ENCODE peak calls at places on chromosomes 4 and X, in nine cellular contexts. A, B, M, E, K, S, H, F and Y are unnamed samples.

GRCh38 chr4:125198916-125199315 is 115.8 kb upstream of the FAT4 start:
- DNase-seq in A (no peak), B (no peak), M (no peak), E (peak), K (no peak), S (no peak), H (no peak), F (peak), Y (no peak)

GRCh38 chrX:57933321-57933720 is 23.1 kb upstream of the ZXDA start:
- DNase-seq in A (no peak), B (no peak), M (no peak), E (no peak), K (no peak), S (no peak), H (no peak), F (no peak), Y (no peak)

GRCh38 chrX:7372843-7373525 is 225.0 kb upstream of the PUDP start:
- DNase-seq in A (no peak), B (peak), M (no peak), E (peak), K (no peak), S (no peak), H (no peak), F (peak), Y (no peak)

GRCh38 chr4:46931981-46932380 is 22.9 kb upstream of the COX7B2 start:
- DNase-seq in A (no peak), B (peak), M (peak), E (peak), K (no peak), S (peak), H (no peak), F (peak), Y (peak)

GRCh38 chr4:125313497-125313896 is 1.3 kb upstream of the FAT4 start:
- DNase-seq in A (peak), B (peak), M (peak), E (peak), K (no peak), S (peak), H (no peak), F (peak), Y (peak)

GRCh38 chrX:26511621-26512363 is 295.8 kb downstream of the MAGEB5 start:
- DNase-seq in A (no peak), B (no peak), M (no peak), E (no peak), K (no peak), S (peak), H (no peak), F (no peak), Y (no peak)

GRCh38 chrX:68935362-68935761 is 106.5 kb downstream of the EFNB1 start:
- DNase-seq in A (no peak), B (no peak), M (no peak), E (no peak), K (no peak), S (no peak), H (no peak), F (peak), Y (no peak)

GRCh38 chr4:129362685-129363274 is 266.8 kb downstream of the C4orf33 start:
- DNase-seq in A (peak), B (peak), M (no peak), E (peak), K (no peak), S (peak), H (peak), F (peak), Y (no peak)

GRCh38 chr4:55435136-55435535 is 39.4 kb downstream of the TMEM165 start:
- DNase-seq in A (no peak), B (peak), M (peak), E (no peak), K (no peak), S (no peak), H (no peak), F (no peak), Y (no peak)

GRCh38 chr4:152640058-152640921 is 39.5 kb downstream of the TMEM154 start:
- DNase-seq in A (no peak), B (peak), M (no peak), E (no peak), K (no peak), S (no peak), H (no peak), F (no peak), Y (no peak)

GRCh38 chr4:77581724-77582123 is 23.9 kb upstream of the CXCL13 start:
- DNase-seq in A (no peak), B (no peak), M (no peak), E (no peak), K (no peak), S (no peak), H (no peak), F (peak), Y (no peak)

GRCh38 chr4:7657545-7658296 is 223.0 kb upstream of the PSAPL1 start:
- DNase-seq in A (no peak), B (no peak), M (no peak), E (no peak), K (peak), S (no peak), H (no peak), F (no peak), Y (no peak)

GRCh38 chr4:141388483-141388882 is 167.8 kb downstream of the ZNF330 start:
- DNase-seq in A (no peak), B (no peak), M (no peak), E (peak), K (no peak), S (no peak), H (no peak), F (peak), Y (no peak)

GRCh38 chrX:77788050-77788449 is 2.0 kb upstream of the ATRX start:
- DNase-seq in A (no peak), B (peak), M (no peak), E (no peak), K (no peak), S (peak), H (no peak), F (no peak), Y (no peak)

GRCh38 chr4:5206391-5206790 is 155.1 kb downstream of the STK32B start:
- DNase-seq in A (no peak), B (peak), M (no peak), E (peak), K (no peak), S (no peak), H (peak), F (peak), Y (no peak)

GRCh38 chrX:21748235-21748634 is 9.7 kb downstream of the SMPX start:
- DNase-seq in A (no peak), B (no peak), M (no peak), E (no peak), K (no peak), S (no peak), H (no peak), F (no peak), Y (no peak)

GRCh38 chr4:157204634-157205244 is 15.8 kb upstream of the GRIA2 start:
- DNase-seq in A (peak), B (peak), M (no peak), E (no peak), K (peak), S (peak), H (no peak), F (no peak), Y (no peak)

GRCh38 chr4:14787894-14788293 is 214.4 kb upstream of the CPEB2 start:
- DNase-seq in A (no peak), B (peak), M (no peak), E (no peak), K (no peak), S (peak), H (no peak), F (peak), Y (no peak)

GRCh38 chrX:102746134-102746584 is 25.6 kb downstream of the GPRASP3 start:
- DNase-seq in A (no peak), B (no peak), M (no peak), E (no peak), K (peak), S (peak), H (peak), F (no peak), Y (peak)

GRCh38 chrX:45956222-45956867 is 588.9 kb downstream of the ZNF674 start:
- DNase-seq in A (no peak), B (no peak), M (no peak), E (no peak), K (no peak), S (no peak), H (no peak), F (no peak), Y (no peak)

GRCh38 chrX:46754450-46755075 is 4.4 kb downstream of the SLC9A7 start:
- DNase-seq in A (no peak), B (no peak), M (peak), E (no peak), K (no peak), S (no peak), H (no peak), F (no peak), Y (no peak)

GRCh38 chr4:41613362-41613761 is 75.4 kb downstream of the LIMCH1 start:
- DNase-seq in A (peak), B (no peak), M (no peak), E (peak), K (no peak), S (no peak), H (no peak), F (no peak), Y (no peak)

DNA sequence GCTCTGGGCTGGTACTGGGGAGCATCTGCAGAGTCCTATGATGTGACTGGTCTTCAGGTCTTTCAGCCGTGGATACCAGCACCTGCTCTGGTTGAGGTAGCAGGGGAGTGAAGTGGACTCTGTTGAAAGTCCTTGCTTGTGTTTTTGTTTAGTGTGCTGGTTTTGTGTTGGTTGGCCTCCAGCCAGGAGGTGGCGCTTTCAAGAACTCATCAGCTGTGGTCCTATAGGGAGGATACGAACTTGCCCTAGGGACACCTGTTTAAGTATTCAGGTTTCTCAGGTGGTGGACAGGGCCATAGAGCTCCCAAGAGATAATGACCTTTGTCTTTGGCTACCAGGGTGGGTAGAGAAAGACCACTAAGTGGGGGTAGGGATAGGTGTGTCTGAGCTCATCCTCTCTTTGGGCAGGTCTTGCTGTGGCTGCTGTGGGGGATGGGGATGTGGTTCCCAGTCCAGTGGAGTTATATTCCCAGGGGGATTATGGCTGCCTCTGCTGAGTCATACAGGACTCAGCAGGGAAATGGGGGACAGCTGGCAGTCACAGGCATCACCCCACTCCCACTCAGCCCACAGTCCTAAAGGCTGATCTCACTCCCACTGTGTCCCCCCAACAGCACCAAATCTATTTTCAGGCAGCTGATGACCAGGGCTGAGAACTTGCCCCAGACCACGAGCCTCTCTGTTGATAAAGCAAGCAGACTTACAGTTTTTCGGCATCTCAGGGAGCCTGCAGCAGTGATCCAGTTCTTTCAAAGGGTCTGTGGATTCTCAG is 24.1 kb downstream of the MSMO1 start:
- DNase-seq in A (no peak), B (no peak), M (no peak), E (no peak), K (no peak), S (peak), H (no peak), F (no peak), Y (no peak)
- TF ChIP-seq CTCF in A (no peak), B (no peak), M (peak), E (no peak), K (no peak), S (no peak), H (no peak), F (no peak), Y (no peak)

DNA sequence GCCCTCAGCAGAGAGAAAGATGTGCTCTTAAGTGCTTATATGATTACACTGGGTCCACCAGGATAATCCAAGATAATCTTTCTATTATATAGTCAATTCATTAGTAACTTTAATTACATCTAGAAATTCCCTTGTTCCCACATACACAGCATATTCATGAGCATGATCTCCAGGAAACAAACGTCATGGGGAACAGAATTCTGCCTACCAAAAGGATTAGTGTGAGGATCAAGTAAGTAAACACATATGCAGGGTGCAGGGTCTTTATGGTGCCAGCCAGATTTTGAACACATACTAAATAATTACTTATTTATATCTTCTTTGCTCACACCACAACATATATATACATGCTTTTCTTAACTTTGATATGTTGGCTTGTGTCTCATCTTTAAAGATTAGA is 169.1 kb downstream of the KCTD8 start:
- DNase-seq in A (no peak), B (no peak), M (no peak), E (no peak), K (no peak), S (no peak), H (no peak), F (no peak), Y (no peak)
- TF ChIP-seq CTCF in A (no peak), B (no peak), M (no peak), E (no peak), K (no peak), S (no peak), H (no peak), F (no peak), Y (no peak)

GRCh38 chrX:124413244-124413643 is 66.9 kb downstream of the SH2D1A start:
- DNase-seq in A (no peak), B (no peak), M (no peak), E (no peak), K (no peak), S (no peak), H (no peak), F (no peak), Y (no peak)

GRCh38 chrX:124415115-124415798 is 68.9 kb downstream of the SH2D1A start:
- DNase-seq in A (no peak), B (no peak), M (no peak), E (no peak), K (no peak), S (no peak), H (no peak), F (no peak), Y (no peak)

DNA sequence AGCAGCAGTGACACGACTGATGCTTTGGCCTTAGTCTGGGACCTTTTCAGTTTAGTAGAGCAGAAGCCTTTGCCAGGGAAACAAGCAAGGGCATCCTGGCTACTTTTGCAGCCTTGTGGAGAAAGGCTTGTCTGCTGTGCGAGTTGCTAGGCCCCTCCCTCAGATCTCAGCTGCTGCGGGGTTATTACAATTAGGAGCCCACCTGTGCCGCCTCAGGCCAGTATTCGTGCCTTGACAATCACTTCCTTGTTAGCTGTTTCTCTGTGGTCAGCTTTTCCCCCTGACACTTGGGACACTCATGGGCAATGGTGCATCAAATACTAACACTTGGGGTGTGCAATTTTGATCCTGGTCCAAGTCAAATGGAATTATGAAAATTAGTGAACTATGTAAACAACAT is 67.9 kb downstream of the SH2D1A start:
- DNase-seq in A (no peak), B (no peak), M (no peak), E (no peak), K (no peak), S (no peak), H (no peak), F (no peak), Y (no peak)
- TF ChIP-seq CTCF in A (no peak), B (no peak), M (no peak), E (no peak), K (no peak), S (no peak), H (no peak), F (no peak), Y (no peak)

DNA sequence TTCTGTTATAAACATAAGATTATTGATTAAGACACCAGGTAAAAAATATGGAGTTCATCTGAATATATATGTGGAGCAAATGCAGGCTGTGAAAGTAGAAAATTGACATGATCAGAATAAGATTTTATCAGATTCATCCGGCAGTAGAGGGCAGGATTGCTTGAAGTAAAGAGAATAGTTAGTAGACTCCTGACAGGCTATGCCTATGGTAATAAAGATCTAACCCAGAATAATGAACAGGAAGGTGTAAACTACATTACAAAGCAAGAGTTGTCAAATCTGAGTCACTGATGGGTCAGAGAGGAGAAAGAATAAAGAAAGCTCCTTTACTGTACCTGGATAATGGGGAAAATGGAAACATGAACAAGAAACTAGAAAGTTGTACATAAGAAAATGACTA is 20.8 kb upstream of the TMEM184C start:
- DNase-seq in A (no peak), B (no peak), M (no peak), E (no peak), K (no peak), S (peak), H (no peak), F (peak), Y (no peak)
- TF ChIP-seq CTCF in A (no peak), B (no peak), M (no peak), E (no peak), K (no peak), S (no peak), H (no peak), F (no peak), Y (no peak)

DNA sequence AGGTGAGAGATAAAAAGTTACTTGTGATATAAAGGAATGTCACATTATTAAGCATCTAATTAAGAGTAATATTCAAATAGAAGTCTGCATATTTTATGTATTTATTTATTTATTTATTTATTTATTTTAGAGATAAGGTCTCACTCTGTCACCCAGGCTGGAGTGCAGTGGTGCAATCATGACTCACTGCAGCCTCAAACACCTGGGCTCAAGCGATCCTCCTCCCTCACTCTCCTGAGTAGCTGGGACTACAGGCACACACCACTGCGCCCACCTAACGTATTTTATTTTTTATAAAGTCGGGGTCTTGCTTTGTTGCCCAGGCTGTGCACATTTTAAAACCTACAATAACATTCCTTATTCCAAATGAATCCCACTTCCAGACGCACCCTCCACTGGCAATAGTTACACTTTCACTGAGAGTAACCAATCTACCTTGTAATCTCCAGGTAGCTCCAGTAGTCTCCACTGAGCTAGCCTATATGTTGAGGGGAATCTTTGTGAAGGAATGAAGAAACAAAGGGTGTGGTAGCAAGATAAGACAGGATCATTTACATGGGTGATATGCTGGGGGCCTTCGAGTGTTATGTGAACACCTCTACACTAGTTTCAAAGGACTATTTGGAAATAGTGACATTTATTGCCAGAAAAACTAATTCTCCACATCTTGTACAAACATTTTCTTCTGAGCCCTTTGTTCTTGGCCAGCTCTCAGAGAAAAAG is 11.9 kb downstream of the SH3D19 start:
- DNase-seq in A (no peak), B (no peak), M (no peak), E (no peak), K (no peak), S (no peak), H (no peak), F (no peak), Y (no peak)
- TF ChIP-seq CTCF in A (no peak), B (no peak), M (no peak), E (no peak), K (no peak), S (no peak), H (no peak), F (no peak), Y (no peak)

GRCh38 chrX:134752558-134752957 is 94.3 kb upstream of the PLAC1 start:
- DNase-seq in A (no peak), B (no peak), M (no peak), E (no peak), K (no peak), S (no peak), H (no peak), F (no peak), Y (no peak)

GRCh38 chrX:134753185-134754008 is 95.1 kb upstream of the PLAC1 start:
- DNase-seq in A (no peak), B (peak), M (no peak), E (no peak), K (no peak), S (no peak), H (no peak), F (peak), Y (no peak)

GRCh38 chrX:134746379-134746723 is 88.1 kb upstream of the PLAC1 start:
- DNase-seq in A (no peak), B (no peak), M (no peak), E (peak), K (no peak), S (no peak), H (no peak), F (no peak), Y (no peak)

GRCh38 chrX:134747006-134747405 is 88.7 kb upstream of the PLAC1 start:
- DNase-seq in A (no peak), B (no peak), M (no peak), E (no peak), K (no peak), S (no peak), H (no peak), F (no peak), Y (no peak)

DNA sequence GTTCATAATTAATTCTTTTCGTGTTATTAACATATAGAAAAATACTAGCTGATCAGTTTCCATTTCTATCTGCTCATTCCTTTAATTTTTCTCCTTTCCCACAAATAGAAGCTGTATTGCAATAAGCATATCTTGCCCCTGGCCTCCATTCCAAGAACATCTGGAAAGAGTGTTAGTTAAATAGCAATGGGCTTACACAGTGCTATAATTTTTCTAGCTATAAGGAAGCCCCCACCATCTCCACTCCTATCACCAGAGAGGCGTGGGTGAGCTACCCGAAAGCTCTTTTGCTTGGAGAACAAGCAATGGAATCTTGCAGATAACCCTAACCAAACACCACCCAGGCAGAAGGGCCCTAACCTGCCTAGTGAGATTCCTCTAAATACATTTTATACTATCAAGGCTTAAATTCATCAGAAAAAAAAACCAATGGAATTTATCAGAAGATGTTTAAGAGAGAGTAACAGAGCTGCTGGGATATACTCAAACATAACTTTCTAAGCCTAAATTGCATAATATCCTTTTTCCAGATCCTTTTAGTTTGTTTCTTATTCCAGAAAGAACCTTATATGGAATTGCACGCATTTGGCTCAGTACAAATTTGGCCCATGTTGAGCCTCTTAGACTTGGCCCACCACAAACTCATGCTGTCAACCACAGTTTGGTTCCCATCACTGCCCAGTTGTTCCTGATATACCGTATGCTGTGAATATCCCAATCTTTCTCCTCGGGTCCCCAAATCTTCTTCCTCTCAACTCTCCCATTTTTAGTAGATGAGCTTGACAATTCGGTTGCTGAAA is 91.6 kb upstream of the PLAC1 start:
- DNase-seq in A (no peak), B (no peak), M (no peak), E (no peak), K (no peak), S (no peak), H (no peak), F (no peak), Y (no peak)
- TF ChIP-seq CTCF in A (no peak), B (no peak), M (no peak), E (no peak), K (no peak), S (no peak), H (no peak), F (no peak), Y (no peak)